ENCODE peak calls at places on chromosomes 13 and 19, in four cellular contexts. One of them, this sample, is unnamed.

GRCh38 chr13:65112123-65113075 is 2117.7 kb downstream of the PCDH9 start:
- DNase-seq in upper lobe of left lung: no peak
- DNase-seq in ovary: no peak
- DNase-seq in uterus: no peak
- DNase-seq in this sample: no peak

GRCh38 chr13:90171649-90172048 is 1175.8 kb upstream of the MIR17HG start:
- DNase-seq in upper lobe of left lung: no peak
- DNase-seq in ovary: no peak
- DNase-seq in uterus: no peak
- DNase-seq in this sample: no peak

GRCh38 chr19:18428837-18429674 is 8.9 kb downstream of the ISYNA1 start:
- DNase-seq in upper lobe of left lung: peak
- DNase-seq in ovary: peak
- DNase-seq in uterus: peak
- DNase-seq in this sample: peak

GRCh38 chr13:75656590-75656989 is 20.5 kb downstream of the LMO7 start:
- DNase-seq in upper lobe of left lung: no peak
- DNase-seq in ovary: no peak
- DNase-seq in uterus: no peak
- DNase-seq in this sample: no peak

GRCh38 chr13:40187324-40187795 is 479.1 kb downstream of the FOXO1 start:
- DNase-seq in upper lobe of left lung: no peak
- DNase-seq in ovary: no peak
- DNase-seq in uterus: no peak
- DNase-seq in this sample: no peak

GRCh38 chr13:83879431-83880171 is 2.7 kb downstream of the SLITRK1 start:
- DNase-seq in upper lobe of left lung: no peak
- DNase-seq in ovary: no peak
- DNase-seq in uterus: no peak
- DNase-seq in this sample: no peak

GRCh38 chr19:49340069-49340864 is 5.1 kb downstream of the CD37 start:
- DNase-seq in upper lobe of left lung: peak
- DNase-seq in ovary: peak
- DNase-seq in uterus: peak
- DNase-seq in this sample: peak

GRCh38 chr13:113759525-113760137 is 605 bp downstream of the TMEM255B start:
- DNase-seq in upper lobe of left lung: peak
- DNase-seq in ovary: peak
- DNase-seq in uterus: peak
- DNase-seq in this sample: peak

GRCh38 chr19:46599716-46600392 is 1.3 kb upstream of the CALM3 start:
- DNase-seq in upper lobe of left lung: no peak
- DNase-seq in ovary: no peak
- DNase-seq in uterus: no peak
- DNase-seq in this sample: peak

GRCh38 chr19:51726049-51726448 is 2.3 kb upstream of the HAS1 start:
- DNase-seq in upper lobe of left lung: no peak
- DNase-seq in ovary: peak
- DNase-seq in uterus: peak
- DNase-seq in this sample: peak

GRCh38 chr19:49514151-49514550 is 1.7 kb downstream of the FCGRT start:
- DNase-seq in upper lobe of left lung: no peak
- DNase-seq in ovary: no peak
- DNase-seq in uterus: no peak
- DNase-seq in this sample: no peak

GRCh38 chr13:77637583-77637982 is 59.9 kb upstream of the SLAIN1 start:
- DNase-seq in upper lobe of left lung: no peak
- DNase-seq in ovary: no peak
- DNase-seq in uterus: no peak
- DNase-seq in this sample: no peak

GRCh38 chr19:33194884-33195710 is 967 bp downstream of the LRP3 start:
- DNase-seq in upper lobe of left lung: no peak
- DNase-seq in ovary: peak
- DNase-seq in uterus: peak
- DNase-seq in this sample: peak

GRCh38 chr13:33870046-33870668 is 52.2 kb downstream of the RFC3 start:
- DNase-seq in upper lobe of left lung: no peak
- DNase-seq in ovary: no peak
- DNase-seq in uterus: no peak
- DNase-seq in this sample: no peak

GRCh38 chr19:31725051-31725450 is 375.8 kb upstream of the TSHZ3 start:
- DNase-seq in upper lobe of left lung: no peak
- DNase-seq in ovary: no peak
- DNase-seq in uterus: no peak
- DNase-seq in this sample: no peak

GRCh38 chr13:84946144-84946543 is 853.1 kb downstream of the SLITRK6 start:
- DNase-seq in upper lobe of left lung: no peak
- DNase-seq in ovary: no peak
- DNase-seq in uterus: no peak
- DNase-seq in this sample: no peak

GRCh38 chr13:34352958-34353357 is 535.0 kb downstream of the RFC3 start:
- DNase-seq in upper lobe of left lung: no peak
- DNase-seq in ovary: no peak
- DNase-seq in uterus: no peak
- DNase-seq in this sample: no peak

GRCh38 chr19:45507864-45508680 is 793 bp downstream of the VASP start:
- DNase-seq in upper lobe of left lung: peak
- DNase-seq in ovary: peak
- DNase-seq in uterus: peak
- DNase-seq in this sample: peak

GRCh38 chr19:35095667-35096368 is 19.8 kb upstream of the FXYD3 start:
- DNase-seq in upper lobe of left lung: no peak
- DNase-seq in ovary: no peak
- DNase-seq in uterus: no peak
- DNase-seq in this sample: no peak

GRCh38 chr13:27251166-27252088 is at the start of gene RPL21:
- DNase-seq in upper lobe of left lung: peak
- DNase-seq in ovary: peak
- DNase-seq in uterus: peak
- DNase-seq in this sample: peak
- TF ChIP-seq POLR2A in upper lobe of left lung: peak
- TF ChIP-seq POLR2A in ovary: peak
- TF ChIP-seq POLR2A in uterus: peak
- TF ChIP-seq POLR2A in this sample: no peak

DNA sequence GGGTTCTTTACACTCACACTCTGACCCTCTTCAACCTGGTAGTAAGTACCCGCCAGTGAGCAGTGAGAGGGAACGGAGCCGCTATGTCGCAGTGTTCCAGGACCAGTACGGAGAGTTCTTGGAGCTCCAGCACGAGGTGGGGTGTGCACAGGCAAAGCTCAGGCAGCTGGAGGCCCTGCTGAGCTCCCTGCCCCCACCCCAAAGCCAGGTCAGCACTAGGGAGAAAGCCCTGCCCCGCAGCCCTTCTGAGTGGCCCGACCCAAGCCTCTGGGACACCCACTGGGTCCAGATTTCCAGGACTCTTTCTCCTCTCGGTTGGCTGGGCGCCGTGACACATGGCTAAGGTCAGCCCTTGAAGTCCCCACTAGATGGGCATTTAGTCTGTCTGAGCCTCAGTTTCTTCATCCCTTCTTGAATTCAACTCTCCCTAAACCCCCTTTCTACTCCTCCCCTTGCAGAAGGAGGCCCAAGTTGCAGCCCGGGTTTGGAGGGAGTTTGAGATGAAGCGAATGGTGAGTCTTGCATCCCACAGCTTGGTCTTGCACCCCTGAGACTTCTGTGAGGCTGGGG is 1.9 kb downstream of the OCEL1 start:
- DNase-seq in upper lobe of left lung: no peak
- DNase-seq in ovary: peak
- DNase-seq in uterus: no peak
- DNase-seq in this sample: no peak
- H3K27ac ChIP-seq in upper lobe of left lung: no peak
- H3K27ac ChIP-seq in ovary: no peak
- H3K27ac ChIP-seq in uterus: no peak
- H3K27ac ChIP-seq in this sample: no peak

GRCh38 chr19:53389591-53390377 is 5.2 kb upstream of the ZNF765 start:
- DNase-seq in upper lobe of left lung: no peak
- DNase-seq in ovary: peak
- DNase-seq in uterus: no peak
- DNase-seq in this sample: peak

GRCh38 chr19:53394522-53394973 is 401 bp upstream of the ZNF765 start:
- DNase-seq in upper lobe of left lung: peak
- DNase-seq in ovary: peak
- DNase-seq in uterus: peak
- DNase-seq in this sample: peak

DNA sequence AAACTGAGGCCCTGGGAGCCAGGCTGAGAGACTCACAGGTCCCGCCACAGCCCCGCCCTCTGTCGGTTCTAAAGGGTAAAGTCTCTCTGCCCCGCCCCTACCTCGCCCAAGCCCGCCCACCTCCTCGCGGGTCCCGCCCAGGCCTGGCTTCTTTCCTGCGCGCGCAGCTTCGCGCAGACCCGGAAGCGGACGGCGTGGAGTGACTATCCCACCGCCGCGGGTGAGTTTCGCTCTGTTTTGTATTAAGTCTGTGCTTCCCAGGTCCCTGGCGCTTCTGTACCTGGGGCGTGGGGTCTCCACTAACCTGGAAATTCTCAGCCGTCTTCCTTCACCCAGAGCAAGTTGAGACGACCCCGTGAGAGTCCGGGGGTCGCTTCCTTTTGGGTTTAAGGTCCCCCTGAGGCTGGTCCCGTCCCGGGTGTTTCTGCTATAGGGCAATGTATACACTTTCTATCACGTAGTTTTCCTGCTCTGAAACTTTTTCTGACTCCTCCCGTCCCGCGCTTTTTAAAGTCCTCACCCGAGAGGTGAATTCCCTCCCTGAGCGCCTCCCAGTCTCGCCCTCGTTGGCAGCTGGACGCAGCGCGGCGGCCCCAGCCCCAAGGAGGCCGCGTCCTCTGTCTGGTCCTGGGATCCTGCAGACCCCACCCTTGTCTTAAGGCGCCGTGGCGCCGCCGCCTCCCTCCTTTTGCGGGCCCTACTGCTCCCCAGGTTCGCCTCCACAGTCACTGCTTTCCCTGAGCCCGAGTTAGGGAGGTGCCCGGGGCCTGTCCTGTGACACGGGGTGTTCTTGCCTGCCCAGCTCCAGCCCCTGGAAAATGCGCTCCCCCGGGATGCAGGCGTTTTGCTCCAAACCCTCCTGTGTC is at the start of gene ZNF765:
- DNase-seq in upper lobe of left lung: peak
- DNase-seq in ovary: peak
- DNase-seq in uterus: peak
- DNase-seq in this sample: peak
- TF ChIP-seq POLR2A in upper lobe of left lung: no peak
- TF ChIP-seq POLR2A in ovary: peak
- TF ChIP-seq POLR2A in uterus: peak
- TF ChIP-seq POLR2A in this sample: peak

DNA sequence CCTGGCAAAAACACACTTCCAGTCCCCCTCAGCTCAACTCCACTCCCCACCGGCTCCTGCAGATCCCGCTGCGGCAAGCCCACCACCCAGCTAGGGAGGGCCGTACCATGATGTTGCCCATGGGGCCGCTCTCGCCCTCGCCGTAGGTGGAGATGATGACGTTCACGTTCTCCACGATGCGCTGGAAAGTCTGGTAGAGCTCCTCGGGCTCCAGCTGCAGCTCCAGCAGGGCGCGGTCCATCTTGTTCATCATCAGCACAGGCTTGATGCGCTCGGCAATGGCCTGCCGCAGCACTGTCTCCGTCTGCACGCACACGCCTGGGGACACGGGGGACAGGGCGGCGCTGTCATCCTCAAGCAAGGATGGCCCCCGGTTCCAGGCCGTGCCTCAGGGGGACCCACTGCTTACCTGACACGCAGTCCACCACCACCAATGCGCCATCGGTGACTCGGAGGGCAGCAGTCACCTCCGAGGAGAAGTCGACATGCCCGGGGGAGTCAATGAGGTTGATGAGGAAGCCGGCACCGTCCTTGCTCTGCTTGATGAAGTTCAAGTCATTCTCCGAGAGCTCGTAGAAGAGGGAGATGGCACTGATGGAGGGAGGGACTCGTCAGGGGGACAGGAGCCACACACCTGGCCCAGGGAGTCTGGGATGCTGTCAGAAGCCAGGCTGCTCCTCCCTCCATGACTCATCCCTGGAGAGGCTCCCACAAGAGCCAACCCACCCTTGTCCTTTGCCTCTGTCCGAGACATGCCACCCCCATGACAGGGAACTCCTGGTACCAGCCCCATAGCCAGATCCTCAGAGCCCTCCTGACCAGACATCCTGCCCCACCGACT is 2.3 kb downstream of the EEF2 start:
- DNase-seq in upper lobe of left lung: no peak
- DNase-seq in ovary: peak
- DNase-seq in uterus: no peak
- DNase-seq in this sample: peak
- H3K27ac ChIP-seq in upper lobe of left lung: peak
- H3K27ac ChIP-seq in ovary: no peak
- H3K27ac ChIP-seq in uterus: peak
- H3K27ac ChIP-seq in this sample: peak

GRCh38 chr19:58305932-58306323 is 751 bp downstream of the ERVK3-1 start:
- DNase-seq in upper lobe of left lung: no peak
- DNase-seq in ovary: no peak
- DNase-seq in uterus: no peak
- DNase-seq in this sample: no peak

GRCh38 chr19:58304748-58305064 is 471 bp upstream of the ERVK3-1 start:
- DNase-seq in upper lobe of left lung: no peak
- DNase-seq in ovary: no peak
- DNase-seq in uterus: no peak
- DNase-seq in this sample: no peak

GRCh38 chr19:58305065-58305931 is at the start of gene ERVK3-1:
- DNase-seq in upper lobe of left lung: peak
- DNase-seq in ovary: peak
- DNase-seq in uterus: peak
- DNase-seq in this sample: peak

GRCh38 chr19:58304255-58304654 is 922 bp upstream of the ERVK3-1 start:
- DNase-seq in upper lobe of left lung: no peak
- DNase-seq in ovary: no peak
- DNase-seq in uterus: no peak
- DNase-seq in this sample: no peak

DNA sequence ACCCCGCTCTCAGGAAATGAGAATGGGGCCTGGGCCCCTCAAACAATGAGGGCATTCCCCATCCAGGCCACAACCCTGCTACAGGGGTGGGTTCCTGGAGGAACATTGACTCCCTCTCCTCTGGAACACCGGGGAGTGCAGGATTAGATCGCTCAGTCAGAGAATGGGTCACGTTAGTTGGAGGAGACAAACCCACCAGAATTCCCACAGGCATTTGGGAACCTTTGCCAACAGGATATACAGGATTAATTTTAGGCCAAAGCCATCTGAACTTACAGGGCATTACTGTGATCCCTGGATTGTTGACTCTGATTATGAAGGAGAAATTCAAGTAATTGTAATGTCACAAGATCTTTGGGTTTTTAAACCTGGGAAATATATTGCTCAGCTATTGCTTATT is 2.6 kb downstream of the ERVK3-1 start:
- DNase-seq in upper lobe of left lung: no peak
- DNase-seq in ovary: no peak
- DNase-seq in uterus: no peak
- DNase-seq in this sample: no peak
- TF ChIP-seq POLR2A in upper lobe of left lung: no peak
- TF ChIP-seq POLR2A in ovary: no peak
- TF ChIP-seq POLR2A in uterus: no peak
- TF ChIP-seq POLR2A in this sample: no peak